ENCODE peak calls at places on chromosome 14, in four cellular contexts. B, E, J and K are unnamed samples.

GRCh38 chr14:104587641-104588040 is 8.1 kb downstream of the C14orf180 start:
- DNase-seq in B (no peak), E (no peak), J (no peak), K (no peak)

GRCh38 chr14:69850736-69851112 is 28.5 kb upstream of the SMOC1 start:
- DNase-seq in B (no peak), E (no peak), J (no peak), K (no peak)

GRCh38 chr14:96592591-96593388 is 90.6 kb downstream of the PAPOLA start:
- DNase-seq in B (peak; percentile 64), E (no peak), J (no peak), K (no peak)

GRCh38 chr14:78611031-78611430 is 440.9 kb downstream of the NRXN3 start:
- DNase-seq in B (no peak), E (no peak), J (no peak), K (no peak)

GRCh38 chr14:79896009-79896408 is 315.3 kb downstream of the DIO2 start:
- DNase-seq in B (no peak), E (no peak), J (no peak), K (no peak)

GRCh38 chr14:74630881-74631690 is 19.0 kb upstream of the LTBP2 start:
- DNase-seq in B (peak; percentile 73), E (no peak), J (no peak), K (no peak)

GRCh38 chr14:63717704-63718103 is 10.2 kb downstream of the SGPP1 start:
- DNase-seq in B (no peak), E (no peak), J (no peak), K (no peak)

GRCh38 chr14:35534130-35534883 is at the start of gene INSM2:
- DNase-seq in B (peak; percentile 36), E (no peak), J (no peak), K (no peak)

GRCh38 chr14:59919582-59920377 is at the start of gene LRRC9:
- DNase-seq in B (peak; percentile 49), E (no peak), J (peak; percentile 66), K (no peak)

GRCh38 chr14:74610866-74611671 is 968 bp downstream of the LTBP2 start:
- DNase-seq in B (no peak), E (no peak), J (peak; percentile 79), K (no peak)

GRCh38 chr14:63045612-63046320 is 508 bp upstream of the KCNH5 start:
- DNase-seq in B (peak; percentile 43), E (no peak), J (peak; percentile 57), K (no peak)

GRCh38 chr14:77989441-77989891 is 180.7 kb upstream of the NRXN3 start:
- DNase-seq in B (no peak), E (no peak), J (no peak), K (no peak)

GRCh38 chr14:31391473-31391872 is 28.9 kb downstream of the HEATR5A start:
- DNase-seq in B (no peak), E (no peak), J (no peak), K (no peak)

GRCh38 chr14:105739331-105740102 is 213.1 kb downstream of the TMEM121 start:
- DNase-seq in B (peak; percentile 28), E (no peak), J (peak; percentile 44), K (no peak)

GRCh38 chr14:50056457-50056856 is 59.9 kb downstream of the VCPKMT start:
- DNase-seq in B (no peak), E (no peak), J (peak; percentile 29), K (no peak)

GRCh38 chr14:104294983-104295680 is 156.7 kb downstream of the KIF26A start:
- DNase-seq in B (peak; percentile 33), E (no peak), J (peak; percentile 61), K (no peak)

GRCh38 chr14:52950898-52951729 is at the start of gene FERMT2:
- DNase-seq in B (peak; percentile 94), E (no peak), J (peak; percentile 90), K (no peak)

GRCh38 chr14:21049263-21049662 is 7.1 kb downstream of the RNASE7 start:
- DNase-seq in B (no peak), E (no peak), J (no peak), K (no peak)

GRCh38 chr14:105475269-105475915 is 771 bp downstream of the CRIP2 start:
- DNase-seq in B (no peak), E (no peak), J (peak; percentile 93), K (no peak)

GRCh38 chr14:90839024-90839888 is 23.0 kb upstream of the TTC7B start:
- DNase-seq in B (peak; percentile 72), E (no peak), J (peak; percentile 37), K (no peak)
- H3K27me3 ChIP-seq in B (no peaks in the 10 kb centered on the region), E (no peaks in the 10 kb centered on the region), J (no peaks in the 10 kb centered on the region), K (no peaks in the 10 kb centered on the region)

GRCh38 chr14:28759056-28759657 is 7.4 kb upstream of the FOXG1 start:
- DNase-seq in B (no peak), E (no peak), J (no peak), K (no peak)

GRCh38 chr14:28761438-28762289 is 4.9 kb upstream of the FOXG1 start:
- DNase-seq in B (no peak), E (no peak), J (no peak), K (no peak)

GRCh38 chr14:28762290-28762948 is 4.2 kb upstream of the FOXG1 start:
- DNase-seq in B (no peak), E (no peak), J (no peak), K (no peak)

GRCh38 chr14:28759658-28760313 is 6.8 kb upstream of the FOXG1 start:
- DNase-seq in B (no peak), E (no peak), J (no peak), K (no peak)

GRCh38 chr14:28760431-28760996 is 6.1 kb upstream of the FOXG1 start:
- DNase-seq in B (no peak), E (no peak), J (no peak), K (no peak)
- H3K27me3 ChIP-seq in B (peaks cover 8% of the 10 kb centered on the region), E (peaks cover 63% of the 10 kb centered on the region), J (peaks cover 100% of the 10 kb centered on the region), K (peaks cover 92% of the 10 kb centered on the region)

DNA sequence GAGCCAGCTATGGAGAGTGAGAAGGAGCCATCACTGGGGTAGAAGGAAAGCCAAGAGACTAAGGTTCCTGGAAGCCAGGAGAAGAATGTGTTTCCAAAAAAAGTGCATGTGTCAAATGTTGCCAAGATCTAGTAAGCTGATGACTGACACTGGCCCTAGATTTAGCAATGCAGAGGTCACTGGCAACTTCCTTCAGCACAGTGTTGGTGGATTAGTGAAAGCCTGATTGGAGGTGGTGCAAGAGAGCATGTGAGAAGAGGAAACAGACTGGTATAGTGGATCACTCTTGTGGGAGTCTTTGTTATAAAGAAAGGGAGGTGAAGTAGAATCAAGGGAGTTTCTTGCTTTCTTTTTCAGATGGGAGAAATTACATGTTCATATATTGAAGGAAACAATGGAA is 34.1 kb upstream of the CHGA start:
- DNase-seq in B (no peak), E (no peak), J (no peak), K (no peak)
- H3K27me3 ChIP-seq in B (no peaks in the 10 kb centered on the region), E (no peaks in the 10 kb centered on the region), J (peaks cover 4% of the 10 kb centered on the region), K (peaks cover 17% of the 10 kb centered on the region)

GRCh38 chr14:100778951-100779690 is 46.8 kb upstream of the MEG3 start:
- DNase-seq in B (no peak), E (no peak), J (no peak), K (no peak)
- H3K27me3 ChIP-seq in B (no peaks in the 10 kb centered on the region), E (no peaks in the 10 kb centered on the region), J (no peaks in the 10 kb centered on the region), K (peaks cover 63% of the 10 kb centered on the region)

GRCh38 chr14:87156878-87157277 is 836.1 kb downstream of the GALC start:
- DNase-seq in B (no peak), E (no peak), J (no peak), K (no peak)

GRCh38 chr14:87155850-87156491 is 837.0 kb downstream of the GALC start:
- DNase-seq in B (no peak), E (no peak), J (no peak), K (no peak)

GRCh38 chr14:87153901-87154300 is 839.1 kb downstream of the GALC start:
- DNase-seq in B (no peak), E (no peak), J (no peak), K (no peak)

GRCh38 chr14:87152701-87153100 is 840.3 kb downstream of the GALC start:
- DNase-seq in B (no peak), E (no peak), J (no peak), K (no peak)

GRCh38 chr14:87153391-87153790 is 839.6 kb downstream of the GALC start:
- DNase-seq in B (no peak), E (no peak), J (no peak), K (no peak)
- H3K27me3 ChIP-seq in B (no peaks in the 10 kb centered on the region), E (no peaks in the 10 kb centered on the region), J (no peaks in the 10 kb centered on the region), K (no peaks in the 10 kb centered on the region)

GRCh38 chr14:19918553-19919264 is 1.7 kb upstream of the OR4K5 start:
- DNase-seq in B (no peak), E (no peak), J (no peak), K (no peak)
- H3K27me3 ChIP-seq in B (no peaks in the 10 kb centered on the region), E (no peaks in the 10 kb centered on the region), J (peaks cover 9% of the 10 kb centered on the region), K (no peaks in the 10 kb centered on the region)

DNA sequence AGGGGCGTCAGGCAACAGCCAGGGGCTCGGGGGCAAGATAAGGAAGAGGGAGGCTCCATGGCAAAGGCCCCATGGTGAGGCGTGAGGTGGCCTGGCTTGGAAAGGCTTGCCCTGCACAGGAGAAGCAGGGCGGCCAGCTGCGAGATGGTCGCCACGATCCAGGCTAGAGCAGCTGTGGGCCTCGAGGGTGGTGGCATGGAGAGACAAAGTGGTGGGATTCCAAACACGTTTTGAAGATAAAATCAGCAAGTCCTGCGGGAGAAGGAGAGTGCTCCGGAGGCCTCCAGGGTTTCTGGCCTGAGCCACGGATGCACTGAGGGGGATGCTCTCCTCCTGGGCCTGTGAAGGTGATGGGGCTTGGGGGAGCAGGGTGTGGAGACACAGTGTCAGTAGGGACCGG is 20.5 kb upstream of the DLK1 start:
- DNase-seq in B (no peak), E (no peak), J (no peak), K (no peak)
- H3K27me3 ChIP-seq in B (no peaks in the 10 kb centered on the region), E (peaks cover 4% of the 10 kb centered on the region), J (no peaks in the 10 kb centered on the region), K (peaks cover 8% of the 10 kb centered on the region)

GRCh38 chr14:54759982-54760585 is 142.5 kb downstream of the GCH1 start:
- DNase-seq in B (no peak), E (no peak), J (no peak), K (no peak)
- H3K27me3 ChIP-seq in B (no peaks in the 10 kb centered on the region), E (no peaks in the 10 kb centered on the region), J (no peaks in the 10 kb centered on the region), K (no peaks in the 10 kb centered on the region)